ENCODE peak calls at places on chromosomes 1 and 21, in six cellular contexts. One of them, this sample, is unnamed.

GRCh38 chr1:42949312-42950145 is 9.1 kb downstream of the SLC2A1 start:
- DNase-seq in activated T-cell treated with anti-CD3 and anti-CD28 coated beads for 1 hour: no peak
- DNase-seq in IMR-90: no peak
- DNase-seq in stimulated activated CD4-positive, alpha-beta T cell treated with anti-CD3 and anti-CD28 coated beads, Interleukin-15, amount 100 ng/mL, for 1 hour: no peak
- DNase-seq in epithelial cell of esophagus: no peak
- DNase-seq in EH: peak
- DNase-seq in this sample: no peak

GRCh38 chr1:45047032-45047431 is 35.0 kb downstream of the UROD start:
- DNase-seq in activated T-cell treated with anti-CD3 and anti-CD28 coated beads for 1 hour: no peak
- DNase-seq in IMR-90: no peak
- DNase-seq in stimulated activated CD4-positive, alpha-beta T cell treated with anti-CD3 and anti-CD28 coated beads, Interleukin-15, amount 100 ng/mL, for 1 hour: no peak
- DNase-seq in epithelial cell of esophagus: peak
- DNase-seq in EH: no peak
- DNase-seq in this sample: no peak

GRCh38 chr1:33721416-33721815 is 142.5 kb upstream of the HMGB4 start:
- DNase-seq in activated T-cell treated with anti-CD3 and anti-CD28 coated beads for 1 hour: no peak
- DNase-seq in IMR-90: no peak
- DNase-seq in stimulated activated CD4-positive, alpha-beta T cell treated with anti-CD3 and anti-CD28 coated beads, Interleukin-15, amount 100 ng/mL, for 1 hour: no peak
- DNase-seq in epithelial cell of esophagus: no peak
- DNase-seq in EH: no peak
- DNase-seq in this sample: no peak

GRCh38 chr1:24586970-24587820 is 31.3 kb downstream of the NCMAP start:
- DNase-seq in activated T-cell treated with anti-CD3 and anti-CD28 coated beads for 1 hour: no peak
- DNase-seq in IMR-90: peak
- DNase-seq in stimulated activated CD4-positive, alpha-beta T cell treated with anti-CD3 and anti-CD28 coated beads, Interleukin-15, amount 100 ng/mL, for 1 hour: peak
- DNase-seq in epithelial cell of esophagus: peak
- DNase-seq in EH: peak
- DNase-seq in this sample: peak

GRCh38 chr21:34204481-34205439 is 131.4 kb downstream of the MRPS6 start:
- DNase-seq in activated T-cell treated with anti-CD3 and anti-CD28 coated beads for 1 hour: no peak
- DNase-seq in IMR-90: no peak
- DNase-seq in stimulated activated CD4-positive, alpha-beta T cell treated with anti-CD3 and anti-CD28 coated beads, Interleukin-15, amount 100 ng/mL, for 1 hour: no peak
- DNase-seq in epithelial cell of esophagus: no peak
- DNase-seq in EH: peak
- DNase-seq in this sample: no peak

GRCh38 chr1:32426489-32427255 is 32.4 kb upstream of the BSDC1 start:
- DNase-seq in activated T-cell treated with anti-CD3 and anti-CD28 coated beads for 1 hour: no peak
- DNase-seq in IMR-90: no peak
- DNase-seq in stimulated activated CD4-positive, alpha-beta T cell treated with anti-CD3 and anti-CD28 coated beads, Interleukin-15, amount 100 ng/mL, for 1 hour: no peak
- DNase-seq in epithelial cell of esophagus: peak
- DNase-seq in EH: peak
- DNase-seq in this sample: no peak

GRCh38 chr1:238606896-238607295 is 716.2 kb upstream of the ZP4 start:
- DNase-seq in activated T-cell treated with anti-CD3 and anti-CD28 coated beads for 1 hour: no peak
- DNase-seq in IMR-90: peak
- DNase-seq in stimulated activated CD4-positive, alpha-beta T cell treated with anti-CD3 and anti-CD28 coated beads, Interleukin-15, amount 100 ng/mL, for 1 hour: no peak
- DNase-seq in epithelial cell of esophagus: peak
- DNase-seq in EH: peak
- DNase-seq in this sample: no peak

GRCh38 chr21:45318556-45319341 is 31.1 kb upstream of the POFUT2 start:
- DNase-seq in activated T-cell treated with anti-CD3 and anti-CD28 coated beads for 1 hour: no peak
- DNase-seq in IMR-90: peak
- DNase-seq in stimulated activated CD4-positive, alpha-beta T cell treated with anti-CD3 and anti-CD28 coated beads, Interleukin-15, amount 100 ng/mL, for 1 hour: no peak
- DNase-seq in epithelial cell of esophagus: no peak
- DNase-seq in EH: peak
- DNase-seq in this sample: no peak

GRCh38 chr1:201214461-201214860 is 23.8 kb downstream of the IGFN1 start:
- DNase-seq in activated T-cell treated with anti-CD3 and anti-CD28 coated beads for 1 hour: no peak
- DNase-seq in IMR-90: no peak
- DNase-seq in stimulated activated CD4-positive, alpha-beta T cell treated with anti-CD3 and anti-CD28 coated beads, Interleukin-15, amount 100 ng/mL, for 1 hour: no peak
- DNase-seq in epithelial cell of esophagus: peak
- DNase-seq in EH: peak
- DNase-seq in this sample: no peak

GRCh38 chr1:209045326-209046057 is 538.0 kb upstream of the CAMK1G start:
- DNase-seq in activated T-cell treated with anti-CD3 and anti-CD28 coated beads for 1 hour: no peak
- DNase-seq in IMR-90: no peak
- DNase-seq in stimulated activated CD4-positive, alpha-beta T cell treated with anti-CD3 and anti-CD28 coated beads, Interleukin-15, amount 100 ng/mL, for 1 hour: no peak
- DNase-seq in epithelial cell of esophagus: peak
- DNase-seq in EH: peak
- DNase-seq in this sample: no peak

GRCh38 chr1:163275222-163275621 is 46.5 kb upstream of the NUF2 start:
- DNase-seq in activated T-cell treated with anti-CD3 and anti-CD28 coated beads for 1 hour: no peak
- DNase-seq in IMR-90: peak
- DNase-seq in stimulated activated CD4-positive, alpha-beta T cell treated with anti-CD3 and anti-CD28 coated beads, Interleukin-15, amount 100 ng/mL, for 1 hour: no peak
- DNase-seq in epithelial cell of esophagus: peak
- DNase-seq in EH: peak
- DNase-seq in this sample: no peak

GRCh38 chr1:30159015-30159414 is 564.4 kb downstream of the MATN1 start:
- DNase-seq in activated T-cell treated with anti-CD3 and anti-CD28 coated beads for 1 hour: no peak
- DNase-seq in IMR-90: no peak
- DNase-seq in stimulated activated CD4-positive, alpha-beta T cell treated with anti-CD3 and anti-CD28 coated beads, Interleukin-15, amount 100 ng/mL, for 1 hour: no peak
- DNase-seq in epithelial cell of esophagus: no peak
- DNase-seq in EH: no peak
- DNase-seq in this sample: no peak

GRCh38 chr1:198934901-198935301 is 296.1 kb downstream of the PTPRC start:
- DNase-seq in activated T-cell treated with anti-CD3 and anti-CD28 coated beads for 1 hour: peak
- DNase-seq in IMR-90: peak
- DNase-seq in stimulated activated CD4-positive, alpha-beta T cell treated with anti-CD3 and anti-CD28 coated beads, Interleukin-15, amount 100 ng/mL, for 1 hour: no peak
- DNase-seq in epithelial cell of esophagus: peak
- DNase-seq in EH: peak
- DNase-seq in this sample: peak

GRCh38 chr1:205800973-205801703 is 11.9 kb downstream of the SLC41A1 start:
- DNase-seq in activated T-cell treated with anti-CD3 and anti-CD28 coated beads for 1 hour: no peak
- DNase-seq in IMR-90: no peak
- DNase-seq in stimulated activated CD4-positive, alpha-beta T cell treated with anti-CD3 and anti-CD28 coated beads, Interleukin-15, amount 100 ng/mL, for 1 hour: no peak
- DNase-seq in epithelial cell of esophagus: no peak
- DNase-seq in EH: no peak
- DNase-seq in this sample: no peak

GRCh38 chr1:95381980-95382379 is 148.0 kb downstream of the RWDD3 start:
- DNase-seq in activated T-cell treated with anti-CD3 and anti-CD28 coated beads for 1 hour: no peak
- DNase-seq in IMR-90: no peak
- DNase-seq in stimulated activated CD4-positive, alpha-beta T cell treated with anti-CD3 and anti-CD28 coated beads, Interleukin-15, amount 100 ng/mL, for 1 hour: no peak
- DNase-seq in epithelial cell of esophagus: no peak
- DNase-seq in EH: no peak
- DNase-seq in this sample: no peak

GRCh38 chr1:190679032-190679431 is 201.4 kb upstream of the BRINP3 start:
- DNase-seq in activated T-cell treated with anti-CD3 and anti-CD28 coated beads for 1 hour: no peak
- DNase-seq in IMR-90: peak
- DNase-seq in stimulated activated CD4-positive, alpha-beta T cell treated with anti-CD3 and anti-CD28 coated beads, Interleukin-15, amount 100 ng/mL, for 1 hour: no peak
- DNase-seq in epithelial cell of esophagus: peak
- DNase-seq in EH: no peak
- DNase-seq in this sample: no peak

GRCh38 chr1:234870020-234870378 is 258.6 kb downstream of the TOMM20 start:
- DNase-seq in activated T-cell treated with anti-CD3 and anti-CD28 coated beads for 1 hour: no peak
- DNase-seq in IMR-90: no peak
- DNase-seq in stimulated activated CD4-positive, alpha-beta T cell treated with anti-CD3 and anti-CD28 coated beads, Interleukin-15, amount 100 ng/mL, for 1 hour: no peak
- DNase-seq in epithelial cell of esophagus: no peak
- DNase-seq in EH: no peak
- DNase-seq in this sample: no peak

GRCh38 chr1:157994081-157994581 is 686 bp downstream of the KIRREL1 start:
- DNase-seq in activated T-cell treated with anti-CD3 and anti-CD28 coated beads for 1 hour: no peak
- DNase-seq in IMR-90: no peak
- DNase-seq in stimulated activated CD4-positive, alpha-beta T cell treated with anti-CD3 and anti-CD28 coated beads, Interleukin-15, amount 100 ng/mL, for 1 hour: no peak
- DNase-seq in epithelial cell of esophagus: no peak
- DNase-seq in EH: no peak
- DNase-seq in this sample: no peak

GRCh38 chr21:21039624-21040023 is 41.4 kb downstream of the NCAM2 start:
- DNase-seq in activated T-cell treated with anti-CD3 and anti-CD28 coated beads for 1 hour: no peak
- DNase-seq in IMR-90: no peak
- DNase-seq in stimulated activated CD4-positive, alpha-beta T cell treated with anti-CD3 and anti-CD28 coated beads, Interleukin-15, amount 100 ng/mL, for 1 hour: no peak
- DNase-seq in epithelial cell of esophagus: no peak
- DNase-seq in EH: no peak
- DNase-seq in this sample: no peak

GRCh38 chr1:98991127-98992003 is 13.3 kb downstream of the PLPPR5 start:
- DNase-seq in activated T-cell treated with anti-CD3 and anti-CD28 coated beads for 1 hour: no peak
- DNase-seq in IMR-90: peak
- DNase-seq in stimulated activated CD4-positive, alpha-beta T cell treated with anti-CD3 and anti-CD28 coated beads, Interleukin-15, amount 100 ng/mL, for 1 hour: no peak
- DNase-seq in epithelial cell of esophagus: peak
- DNase-seq in EH: peak
- DNase-seq in this sample: no peak

GRCh38 chr21:37668462-37669239 is 247.6 kb downstream of the KCNJ6 start:
- DNase-seq in activated T-cell treated with anti-CD3 and anti-CD28 coated beads for 1 hour: no peak
- DNase-seq in IMR-90: no peak
- DNase-seq in stimulated activated CD4-positive, alpha-beta T cell treated with anti-CD3 and anti-CD28 coated beads, Interleukin-15, amount 100 ng/mL, for 1 hour: no peak
- DNase-seq in epithelial cell of esophagus: no peak
- DNase-seq in EH: no peak
- DNase-seq in this sample: no peak

GRCh38 chr1:16208270-16208987 is 4.0 kb downstream of the ARHGEF19 start:
- DNase-seq in activated T-cell treated with anti-CD3 and anti-CD28 coated beads for 1 hour: no peak
- DNase-seq in IMR-90: peak
- DNase-seq in stimulated activated CD4-positive, alpha-beta T cell treated with anti-CD3 and anti-CD28 coated beads, Interleukin-15, amount 100 ng/mL, for 1 hour: no peak
- DNase-seq in epithelial cell of esophagus: peak
- DNase-seq in EH: peak
- DNase-seq in this sample: no peak

GRCh38 chr1:229590119-229590518 is 31.6 kb upstream of the ABCB10 start:
- DNase-seq in activated T-cell treated with anti-CD3 and anti-CD28 coated beads for 1 hour: no peak
- DNase-seq in IMR-90: no peak
- DNase-seq in stimulated activated CD4-positive, alpha-beta T cell treated with anti-CD3 and anti-CD28 coated beads, Interleukin-15, amount 100 ng/mL, for 1 hour: no peak
- DNase-seq in epithelial cell of esophagus: no peak
- DNase-seq in EH: no peak
- DNase-seq in this sample: no peak

GRCh38 chr1:197356723-197357533 is 88.9 kb downstream of the CRB1 start:
- DNase-seq in activated T-cell treated with anti-CD3 and anti-CD28 coated beads for 1 hour: no peak
- DNase-seq in IMR-90: peak
- DNase-seq in stimulated activated CD4-positive, alpha-beta T cell treated with anti-CD3 and anti-CD28 coated beads, Interleukin-15, amount 100 ng/mL, for 1 hour: no peak
- DNase-seq in epithelial cell of esophagus: peak
- DNase-seq in EH: peak
- DNase-seq in this sample: no peak

This sample was measured in activated CD4-positive, CD25-positive, alpha-beta regulatory T cell treated with anti-CD3 and anti-CD28 coated beads, Interleukin-2, amount 50 U/mL, for 16 hours.